ENCODE peak calls at places on chromosomes 13 and 19, in ten cellular contexts. B is heart right ventricle; L is CD8-positive, alpha-beta memory T cell; F is neuronal stem cell; W is uterus; R is body of pancreas; N is fibroblast of lung; G is GM23248; U is breast epithelium; A is keratinocyte. Z is an unnamed sample. For H3K4me1 and H3K9me3, the result is how much of the 10 kb centered on the place peaks cover.

GRCh38 chr13:30869491-30869890 is 36.6 kb upstream of the MEDAG start:
- DNase-seq in A (no peak), L (no peak), W (no peak), F (no peak), G (peak), R (no peak), N (peak), U (no peak), B (peak), Z (peak)

GRCh38 chr13:110005563-110005962 is 219.2 kb upstream of the IRS2 start:
- DNase-seq in N (no peak), R (no peak), A (no peak), U (no peak), L (no peak), F (no peak), G (peak), B (no peak), W (no peak), Z (no peak)

GRCh38 chr19:20238025-20238623 is 71.1 kb downstream of the ZNF486 start:
- DNase-seq in R (peak), W (peak), L (peak), G (peak), N (peak), U (peak), A (no peak), F (peak), B (peak), Z (peak)

GRCh38 chr19:13100031-13100588 is 2.5 kb downstream of the LYL1 start:
- DNase-seq in L (peak), W (peak), N (peak), R (no peak), B (no peak), F (no peak), U (no peak), G (peak), A (no peak), Z (peak)

GRCh38 chr13:26502826-26503225 is 54.7 kb upstream of the WASF3 start:
- DNase-seq in G (peak), F (no peak), L (no peak), R (peak), N (peak), W (no peak), U (no peak), A (no peak), B (no peak), Z (no peak)

GRCh38 chr13:30486230-30487074 is 20.7 kb upstream of the HMGB1 start:
- DNase-seq in B (no peak), F (no peak), W (no peak), U (peak), L (no peak), A (no peak), G (no peak), N (peak), R (peak), Z (no peak)

GRCh38 chr19:572140-572890 is at the start of gene BSG:
- DNase-seq in G (peak), W (peak), R (peak), L (peak), A (peak), N (peak), F (peak), B (peak), U (peak), Z (peak)

GRCh38 chr13:45133396-45134118 is 13.2 kb downstream of the GTF2F2 start:
- DNase-seq in N (peak), W (no peak), F (no peak), R (no peak), L (no peak), U (no peak), G (no peak), B (no peak), A (no peak), Z (no peak)

GRCh38 chr13:112812306-112813034 is 122.6 kb downstream of the ATP11A start:
- DNase-seq in A (no peak), B (no peak), N (no peak), G (no peak), L (no peak), U (no peak), W (peak), R (no peak), F (no peak), Z (no peak)

GRCh38 chr13:51556740-51557139 is 27.5 kb upstream of the WDFY2 start:
- DNase-seq in A (peak), N (no peak), F (no peak), B (no peak), R (no peak), U (no peak), W (no peak), G (no peak), L (no peak), Z (no peak)

GRCh38 chr13:99383946-99384345 is 76.7 kb upstream of the GPR183 start:
- DNase-seq in F (no peak), B (no peak), G (no peak), W (no peak), R (no peak), L (peak), U (no peak), N (no peak), A (no peak), Z (no peak)

GRCh38 chr13:33033361-33033812 is 17.2 kb downstream of the KL start:
- DNase-seq in L (peak), A (no peak), F (no peak), R (no peak), G (no peak), N (no peak), U (no peak), W (no peak), B (no peak), Z (no peak)

GRCh38 chr13:112053744-112054615 is 13.0 kb upstream of the SOX1 start:
- DNase-seq in F (no peak), W (no peak), N (no peak), G (no peak), B (no peak), A (no peak), L (no peak), U (no peak), R (no peak), Z (no peak)

GRCh38 chr13:90197722-90198121 is 1149.8 kb upstream of the MIR17HG start:
- DNase-seq in W (no peak), R (no peak), G (peak), L (no peak), F (no peak), N (peak), B (no peak), A (no peak), U (no peak), Z (no peak)

GRCh38 chr19:674282-675151 is 1.7 kb upstream of the FSTL3 start:
- DNase-seq in W (peak), F (no peak), U (no peak), A (no peak), L (no peak), N (no peak), B (peak), R (no peak), G (no peak), Z (peak)

GRCh38 chr13:27293873-27294515 is 23.4 kb downstream of the RASL11A start:
- DNase-seq in A (no peak), N (no peak), F (no peak), G (no peak), R (no peak), L (peak), U (no peak), B (no peak), W (no peak), Z (no peak)

GRCh38 chr19:1466018-1466460 is 13.0 kb downstream of the C19orf25 start:
- DNase-seq in A (no peak), W (no peak), B (peak), R (no peak), U (no peak), F (no peak), L (no peak), N (no peak), G (no peak), Z (no peak)

GRCh38 chr19:10718205-10719196 is 622 bp downstream of the DNM2 start:
- DNase-seq in W (no peak), G (peak), R (peak), L (peak), U (no peak), A (no peak), N (peak), F (no peak), B (peak), Z (peak)

GRCh38 chr13:30373727-30374126 is 48.6 kb upstream of the UBE2L5 start:
- DNase-seq in A (no peak), G (no peak), R (no peak), U (no peak), W (no peak), L (no peak), B (no peak), N (no peak), F (no peak), Z (no peak)

GRCh38 chr13:96499646-96500045 is 409.7 kb downstream of the HS6ST3 start:
- DNase-seq in U (no peak), A (no peak), F (no peak), L (no peak), W (no peak), R (no peak), G (no peak), N (no peak), B (no peak), Z (no peak)

GRCh38 chr19:8355631-8356402 is 8.1 kb upstream of the ANGPTL4 start:
- DNase-seq in N (peak), B (no peak), W (peak), F (no peak), A (peak), L (no peak), U (no peak), R (peak), G (peak), Z (no peak)

GRCh38 chr19:33301011-33301899 is 1.1 kb downstream of the CEBPA start:
- DNase-seq in U (peak), G (peak), A (no peak), R (peak), W (no peak), F (no peak), N (no peak), B (no peak), L (no peak), Z (no peak)

GRCh38 chr13:101127741-101128353 is 288.5 kb downstream of the NALCN start:
- DNase-seq in U (no peak), L (peak), G (peak), N (peak), F (peak), R (peak), W (no peak), A (no peak), B (no peak), Z (no peak)

GRCh38 chr19:35727053-35727955 is 9.5 kb downstream of the KMT2B start:
- DNase-seq in N (no peak), L (no peak), G (no peak), F (no peak), A (no peak), B (no peak), R (no peak), U (no peak), W (no peak), Z (peak)

GRCh38 chr19:50819636-50820035 is 4.0 kb downstream of the KLK1 start:
- DNase-seq in L (no peak), W (no peak), G (no peak), N (no peak), U (no peak), A (no peak), R (no peak), F (no peak), B (no peak), Z (no peak)
- H3K4me1 ChIP-seq in L (under half), W (under half), G (under half), N (under half), U (under half), A (under half), R (half or more), F (under half), B (under half), Z (under half)

DNA sequence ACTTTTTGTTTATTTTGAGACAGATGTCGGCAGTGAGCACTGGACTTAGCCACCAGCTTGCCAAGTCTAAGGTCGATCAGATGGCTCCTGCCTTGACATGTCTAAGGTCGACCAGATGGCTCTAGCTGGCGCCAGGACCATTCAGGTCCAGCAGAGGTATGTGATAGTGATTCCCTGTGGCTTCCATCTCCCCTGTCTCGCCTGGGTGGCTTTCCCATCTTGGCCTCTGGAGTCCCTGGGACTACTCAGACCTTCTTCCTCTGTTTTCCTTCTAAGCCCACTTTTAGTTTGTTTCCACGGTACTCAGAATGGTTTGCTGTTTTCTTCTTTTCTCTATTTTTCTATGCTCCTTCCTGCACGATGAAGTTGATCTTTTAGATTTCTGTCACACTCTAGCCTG is 1435.7 kb downstream of the UQCRFS1 start:
- DNase-seq in A (no peak), N (no peak), W (no peak), G (no peak), L (no peak), F (no peak), B (no peak), R (no peak), U (no peak), Z (no peak)
- H3K9me3 ChIP-seq in A (under half), N (under half), W (under half), G (under half), L (under half), F (under half), B (under half), R (under half), U (under half), Z (under half)

DNA sequence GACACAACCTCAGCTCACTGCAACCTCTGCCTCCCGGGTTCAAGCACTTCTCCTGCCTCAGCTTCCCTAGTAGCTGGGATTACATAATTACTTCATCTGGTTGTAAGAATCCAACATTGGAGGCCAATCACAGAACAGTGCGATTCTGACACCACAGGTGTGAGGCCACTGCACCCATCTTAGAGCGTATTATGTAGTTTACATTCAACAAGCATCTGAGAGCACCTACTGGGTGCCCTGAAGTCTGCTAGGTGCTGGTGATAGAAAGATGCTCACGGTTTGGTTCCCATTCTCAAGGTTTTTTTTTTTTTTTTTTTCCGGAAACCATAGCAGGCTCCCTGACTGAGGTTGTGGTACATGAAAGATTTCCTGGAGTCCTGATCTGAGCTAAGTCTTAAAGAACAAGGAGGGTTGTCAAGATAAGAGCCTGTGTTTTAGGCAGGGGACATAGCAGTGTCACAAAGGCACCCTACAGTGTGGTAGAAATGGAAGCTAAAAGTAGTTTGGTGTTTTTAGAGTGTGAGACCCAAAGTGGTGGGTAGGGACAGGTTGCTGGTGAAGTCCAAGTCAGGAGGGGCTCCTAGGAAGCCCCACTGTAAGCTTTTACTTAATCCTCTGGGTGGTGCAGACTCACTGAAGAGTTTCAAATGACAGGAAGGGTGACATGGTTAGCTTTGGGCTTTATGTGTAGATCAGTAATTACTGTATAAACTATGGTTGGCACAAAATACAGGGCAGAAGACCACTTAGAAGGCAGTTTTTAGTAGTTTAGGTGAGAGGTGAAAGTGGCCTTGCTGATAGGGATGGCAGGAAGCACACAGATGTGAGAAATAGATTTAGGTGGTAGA is 15.2 kb downstream of the SAE1 start:
- DNase-seq in L (peak), N (no peak), F (no peak), R (no peak), G (no peak), B (no peak), W (no peak), A (no peak), U (no peak), Z (no peak)
- H3K27ac ChIP-seq in L (no peak), N (no peak), F (no peak), R (no peak), G (no peak), B (no peak), W (no peak), A (no peak), U (no peak), Z (no peak)

GRCh38 chr13:67125681-67126080 is 104.5 kb downstream of the PCDH9 start:
- DNase-seq in L (no peak), F (no peak), A (no peak), W (no peak), U (no peak), G (no peak), N (no peak), R (no peak), B (no peak), Z (no peak)
- H3K4me1 ChIP-seq in L (under half), F (under half), A (under half), W (under half), U (under half), G (under half), N (under half), R (under half), B (under half), Z (under half)

Z was measured in right cardiac atrium.